ENCODE peak calls at places on chromosomes 5 and 9, in five cellular contexts. K, Q, G, E and R are unnamed samples.

GRCh38 chr9:13221741-13222140 is 57.8 kb downstream of the MPDZ start:
- DNase-seq in K (no peak), G (no peak), Q (no peak), E (no peak), R (no peak)

GRCh38 chr5:81904166-81904565 is 67.7 kb upstream of the ATG10 start:
- DNase-seq in K (no peak), Q (no peak), G (no peak), E (no peak), R (no peak)

GRCh38 chr9:133606722-133607053 is 2.5 kb downstream of the FAM163B start:
- DNase-seq in K (no peak), Q (peak), E (no peak), G (no peak), R (no peak)

GRCh38 chr9:89178162-89179120 is at the start of gene SHC3:
- DNase-seq in E (peak), G (no peak), K (peak), Q (no peak), R (no peak)

GRCh38 chr5:9815051-9815450 is 184.9 kb upstream of the TAS2R1 start:
- DNase-seq in Q (no peak), G (no peak), E (no peak), K (no peak), R (no peak)

GRCh38 chr5:112974901-112975300 is 1.7 kb upstream of the DCP2 start:
- DNase-seq in K (no peak), E (no peak), Q (no peak), G (no peak), R (no peak)

GRCh38 chr9:99419099-99419498 is 197.0 kb downstream of the SEC61B start:
- DNase-seq in K (no peak), E (no peak), Q (no peak), G (no peak), R (no peak)

GRCh38 chr9:118449554-118449953 is 745.4 kb downstream of the TLR4 start:
- DNase-seq in K (no peak), E (no peak), Q (no peak), G (no peak), R (no peak)

GRCh38 chr9:122141671-122142070 is 17.9 kb downstream of the NDUFA8 start:
- DNase-seq in Q (no peak), E (no peak), G (no peak), K (no peak), R (no peak)

GRCh38 chr5:72556351-72557146 is 49.3 kb upstream of the ZNF366 start:
- DNase-seq in E (peak), K (peak), Q (peak), G (peak), R (no peak)

GRCh38 chr5:72611111-72611724 is 104.0 kb upstream of the ZNF366 start:
- DNase-seq in E (peak), K (peak), G (peak), Q (peak), R (peak)

GRCh38 chr5:78908173-78908901 is 76.8 kb downstream of the ARSB start:
- DNase-seq in G (no peak), Q (peak), K (peak), E (no peak), R (no peak)

GRCh38 chr5:74762599-74762998 is 4.3 kb downstream of the GFM2 start:
- DNase-seq in E (peak), G (no peak), Q (no peak), K (no peak), R (peak)

GRCh38 chr5:78905084-78905938 is 79.8 kb downstream of the ARSB start:
- DNase-seq in Q (no peak), K (no peak), E (no peak), G (no peak), R (no peak)

GRCh38 chr9:134068742-134069535 is 1.1 kb upstream of the BRD3 start:
- DNase-seq in E (no peak), K (peak), Q (no peak), G (no peak), R (no peak)

GRCh38 chr9:135582966-135583685 is 21.6 kb downstream of the PAEP start:
- DNase-seq in E (peak), K (peak), G (no peak), Q (no peak), R (no peak)

GRCh38 chr5:7321724-7322123 is 74.2 kb upstream of the ADCY2 start:
- DNase-seq in G (no peak), Q (no peak), K (no peak), E (no peak), R (no peak)

GRCh38 chr5:128632264-128632663 is 94.2 kb upstream of the FBN2 start:
- DNase-seq in G (no peak), K (no peak), E (no peak), Q (no peak), R (no peak)

GRCh38 chr9:72675586-72675985 is 154.2 kb downstream of the TMC1 start:
- DNase-seq in K (no peak), Q (no peak), E (peak), G (no peak), R (no peak)

GRCh38 chr5:133652951-133653601 is 40.7 kb upstream of the FSTL4 start:
- DNase-seq in G (no peak), K (no peak), E (no peak), Q (no peak), R (no peak)